ENCODE peak calls at places on chromosomes 11 and 22, in five cellular contexts. A, U, V, G and J are unnamed samples.

GRCh38 chr11:29634248-29634647 is 382.6 kb downstream of the KCNA4 start:
- DNase-seq in A (no peak), U (no peak), G (no peak), V (no peak), J (no peak)

GRCh38 chr22:35923026-35923425 is 105.6 kb downstream of the RBFOX2 start:
- DNase-seq in G (no peak), V (no peak), U (no peak), A (no peak), J (no peak)

GRCh38 chr22:29310863-29311339 is 4.5 kb downstream of the GAS2L1 start:
- DNase-seq in U (peak), A (peak), V (no peak), G (peak), J (peak)

GRCh38 chr11:102244681-102245409 is 72.4 kb upstream of the BIRC3 start:
- DNase-seq in G (no peak), V (no peak), U (no peak), A (no peak), J (no peak)

GRCh38 chr22:24271406-24271760 is 752 bp downstream of the SPECC1L start:
- DNase-seq in V (no peak), G (no peak), U (no peak), A (no peak), J (no peak)

GRCh38 chr22:46085831-46086576 is 64.3 kb upstream of the PPARA start:
- DNase-seq in G (no peak), U (no peak), V (no peak), A (peak), J (no peak)

GRCh38 chr22:50712341-50713007 is 25.5 kb upstream of the ACR start:
- DNase-seq in A (peak), G (no peak), V (no peak), U (no peak), J (no peak)

GRCh38 chr11:69252494-69252845 is 41.5 kb upstream of the MYEOV start:
- DNase-seq in V (no peak), G (no peak), A (no peak), U (no peak), J (no peak)

GRCh38 chr11:61058583-61059259 is 43.6 kb upstream of the CD5 start:
- DNase-seq in G (no peak), A (no peak), U (no peak), V (no peak), J (no peak)

GRCh38 chr22:29482726-29483125 is 2.7 kb downstream of the NEFH start:
- DNase-seq in V (no peak), A (no peak), U (no peak), G (no peak), J (no peak)